ENCODE peak calls at places on chromosomes 3 and 15, in four cellular contexts. U is H9, D is amygdala, C is mesothelial cell of epicardium. T is an unnamed sample.
A peak's percentile ranks its signal among the peaks of the same experiment; 100 is the strongest.

GRCh38 chr15:56946150-56946549 is 27.7 kb downstream of the TCF12 start:
- DNase-seq in U (no peak), D (no peak), C (no peak), T (no peak)

GRCh38 chr3:11199902-11200678 is 45.8 kb downstream of the HRH1 start:
- DNase-seq in U (no peak), D (no peak), C (no peak), T (peak; percentile 20)

GRCh38 chr3:98746122-98746521 is 17.0 kb upstream of the ST3GAL6 start:
- DNase-seq in U (no peak), D (no peak), C (no peak), T (no peak)

GRCh38 chr3:142618917-142619401 is 22.8 kb downstream of the PLS1 start:
- DNase-seq in U (no peak), D (no peak), C (no peak), T (no peak)

GRCh38 chr15:69976366-69976994 is 121.2 kb downstream of the TLE3 start:
- DNase-seq in U (peak; percentile 53), D (no peak), C (peak; percentile 69), T (no peak)

GRCh38 chr3:61158676-61159075 is 92.6 kb downstream of the FHIT start:
- DNase-seq in U (no peak), D (no peak), C (no peak), T (no peak)

GRCh38 chr3:52833202-52833601 is 1.6 kb downstream of the MUSTN1 start:
- DNase-seq in U (no peak), D (no peak), C (no peak), T (no peak)

GRCh38 chr3:47225310-47225906 is 57.2 kb downstream of the KIF9 start:
- DNase-seq in U (no peak), D (no peak), C (no peak), T (no peak)

GRCh38 chr3:23189183-23189582 is 13.9 kb upstream of the UBE2E2 start:
- DNase-seq in U (no peak), D (no peak), C (no peak), T (no peak)

GRCh38 chr3:57544181-57545125 is at the start of gene DNAH12:
- DNase-seq in U (peak; percentile 96), D (no peak), C (peak; percentile 74), T (peak; percentile 90)

GRCh38 chr3:82382831-82383230 is 621.4 kb upstream of the GBE1 start:
- DNase-seq in U (no peak), D (no peak), C (no peak), T (no peak)

GRCh38 chr3:46695962-46696922 is 2.8 kb upstream of the ALS2CL start:
- DNase-seq in U (no peak), D (no peak), C (no peak), T (no peak)

GRCh38 chr3:131421957-131422498 is 40.5 kb downstream of the NUDT16 start:
- DNase-seq in U (no peak), D (no peak), C (no peak), T (no peak)

GRCh38 chr3:125280966-125281365 is 68.4 kb upstream of the SLC12A8 start:
- DNase-seq in U (no peak), D (peak; percentile 3), C (no peak), T (no peak)

GRCh38 chr3:27533718-27534578 is 49.8 kb upstream of the SLC4A7 start:
- DNase-seq in U (peak; percentile 95), D (no peak), C (no peak), T (no peak)

GRCh38 chr3:45479627-45480026 is 91.3 kb downstream of the LARS2 start:
- DNase-seq in U (no peak), D (no peak), C (no peak), T (no peak)

GRCh38 chr15:68558318-68559305 is 20.2 kb upstream of the CORO2B start:
- DNase-seq in U (peak; percentile 38), D (no peak), C (peak; percentile 56), T (no peak)

GRCh38 chr3:182962162-182962561 is 18.2 kb downstream of the DCUN1D1 start:
- DNase-seq in U (no peak), D (no peak), C (no peak), T (no peak)

GRCh38 chr15:66943456-66944095 is 121.8 kb upstream of the SMAD3 start:
- DNase-seq in U (no peak), D (no peak), C (no peak), T (no peak)

GRCh38 chr3:129161860-129162271 is 1.0 kb upstream of the ISY1 start:
- DNase-seq in U (peak; percentile 38), D (no peak), C (no peak), T (peak; percentile 49)

GRCh38 chr15:58551084-58551763 is 119.4 kb downstream of the LIPC start:
- DNase-seq in U (no peak), D (no peak), C (peak; percentile 35), T (no peak)

GRCh38 chr3:31165399-31165860 is 271.0 kb upstream of the GADL1 start:
- DNase-seq in U (no peak), D (no peak), C (no peak), T (no peak)

T was measured in ecto neural progenitor cell.